ENCODE peak calls at places on chromosomes 6 and 20, in seven cellular contexts. One of them, this sample, is unnamed.

GRCh38 chr20:380763-381580 is 412 bp downstream of the TRIB3 start:
- DNase-seq in H1: peak; percentile 86
- DNase-seq in GM12878: no peak
- DNase-seq in HepG2: peak; percentile 86
- DNase-seq in GM12891: peak; percentile 61
- DNase-seq in SK-N-SH: peak; percentile 87
- DNase-seq in K562: peak; percentile 84
- DNase-seq in this sample: peak; percentile 71

GRCh38 chr20:20549267-20549612 is 163.2 kb downstream of the RALGAPA2 start:
- DNase-seq in H1: no peak
- DNase-seq in GM12878: no peak
- DNase-seq in HepG2: no peak
- DNase-seq in GM12891: no peak
- DNase-seq in SK-N-SH: no peak
- DNase-seq in K562: no peak
- DNase-seq in this sample: no peak

GRCh38 chr6:17700421-17701416 is 6.0 kb downstream of the NUP153 start:
- DNase-seq in H1: no peak
- DNase-seq in GM12878: no peak
- DNase-seq in HepG2: no peak
- DNase-seq in GM12891: no peak
- DNase-seq in SK-N-SH: no peak
- DNase-seq in K562: no peak
- DNase-seq in this sample: no peak

GRCh38 chr20:59177266-59178250 is 13.9 kb downstream of the ZNF831 start:
- DNase-seq in H1: no peak
- DNase-seq in GM12878: no peak
- DNase-seq in HepG2: no peak
- DNase-seq in GM12891: no peak
- DNase-seq in SK-N-SH: no peak
- DNase-seq in K562: no peak
- DNase-seq in this sample: no peak

GRCh38 chr20:7313047-7313446 is 545.6 kb downstream of the BMP2 start:
- DNase-seq in H1: no peak
- DNase-seq in GM12878: no peak
- DNase-seq in HepG2: no peak
- DNase-seq in GM12891: no peak
- DNase-seq in SK-N-SH: no peak
- DNase-seq in K562: no peak
- DNase-seq in this sample: no peak

GRCh38 chr6:51028271-51028670 is 209.6 kb downstream of the TFAP2B start:
- DNase-seq in H1: no peak
- DNase-seq in GM12878: no peak
- DNase-seq in HepG2: peak; percentile 46
- DNase-seq in GM12891: no peak
- DNase-seq in SK-N-SH: no peak
- DNase-seq in K562: no peak
- DNase-seq in this sample: no peak

GRCh38 chr6:21781075-21781474 is 187.5 kb downstream of the SOX4 start:
- DNase-seq in H1: no peak
- DNase-seq in GM12878: no peak
- DNase-seq in HepG2: no peak
- DNase-seq in GM12891: no peak
- DNase-seq in SK-N-SH: peak; percentile 44
- DNase-seq in K562: no peak
- DNase-seq in this sample: no peak

GRCh38 chr6:52285174-52286068 is 879 bp upstream of the MCM3 start:
- DNase-seq in H1: no peak
- DNase-seq in GM12878: no peak
- DNase-seq in HepG2: peak; percentile 30
- DNase-seq in GM12891: no peak
- DNase-seq in SK-N-SH: peak; percentile 31
- DNase-seq in K562: peak; percentile 40
- DNase-seq in this sample: no peak

GRCh38 chr6:154591220-154591619 is 80.7 kb upstream of the CNKSR3 start:
- DNase-seq in H1: no peak
- DNase-seq in GM12878: no peak
- DNase-seq in HepG2: no peak
- DNase-seq in GM12891: no peak
- DNase-seq in SK-N-SH: no peak
- DNase-seq in K562: no peak
- DNase-seq in this sample: no peak

GRCh38 chr6:139547082-139547776 is 172.8 kb upstream of the CITED2 start:
- DNase-seq in H1: no peak
- DNase-seq in GM12878: no peak
- DNase-seq in HepG2: no peak
- DNase-seq in GM12891: no peak
- DNase-seq in SK-N-SH: no peak
- DNase-seq in K562: no peak
- DNase-seq in this sample: no peak

GRCh38 chr6:139544699-139545052 is 170.2 kb upstream of the CITED2 start:
- DNase-seq in H1: no peak
- DNase-seq in GM12878: no peak
- DNase-seq in HepG2: no peak
- DNase-seq in GM12891: no peak
- DNase-seq in SK-N-SH: no peak
- DNase-seq in K562: no peak
- DNase-seq in this sample: no peak

GRCh38 chr6:139542351-139542750 is 167.9 kb upstream of the CITED2 start:
- DNase-seq in H1: no peak
- DNase-seq in GM12878: no peak
- DNase-seq in HepG2: no peak
- DNase-seq in GM12891: no peak
- DNase-seq in SK-N-SH: no peak
- DNase-seq in K562: no peak
- DNase-seq in this sample: no peak

GRCh38 chr6:139546117-139546495 is 171.7 kb upstream of the CITED2 start:
- DNase-seq in H1: no peak
- DNase-seq in GM12878: no peak
- DNase-seq in HepG2: no peak
- DNase-seq in GM12891: no peak
- DNase-seq in SK-N-SH: no peak
- DNase-seq in K562: no peak
- DNase-seq in this sample: no peak

DNA sequence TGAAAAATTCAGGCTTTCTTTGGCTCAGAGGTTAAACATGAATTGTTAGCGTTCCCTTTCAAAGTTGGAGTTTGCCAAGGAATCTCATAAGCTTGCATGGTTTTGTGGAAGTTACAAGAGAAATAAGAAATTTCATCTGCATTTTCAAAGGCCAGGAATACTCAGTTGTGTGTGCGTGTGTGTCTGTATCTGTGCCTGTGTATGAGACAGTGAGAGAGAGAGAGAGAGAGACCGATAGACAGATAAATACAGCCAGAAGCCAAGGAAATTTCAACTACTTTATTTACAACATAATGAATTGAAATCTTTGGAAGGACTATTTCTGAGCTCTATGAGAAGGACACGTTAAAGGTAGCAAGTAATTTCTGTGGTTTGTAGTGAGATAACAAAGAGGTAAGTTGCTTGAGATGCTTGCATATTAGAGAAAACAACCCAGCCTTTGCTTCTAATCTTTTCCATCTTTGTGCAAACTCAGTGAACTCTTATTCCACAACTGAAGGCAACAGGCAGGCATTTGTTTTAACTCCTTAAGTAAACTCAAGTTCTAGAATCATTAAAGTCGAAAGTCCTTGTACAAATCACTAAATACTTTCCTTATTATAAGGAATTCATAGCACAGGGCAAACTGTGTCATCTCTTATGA is 171.1 kb upstream of the CITED2 start:
- DNase-seq in H1: no peak
- DNase-seq in GM12878: no peak
- DNase-seq in HepG2: no peak
- DNase-seq in GM12891: no peak
- DNase-seq in SK-N-SH: no peak
- DNase-seq in K562: no peak
- DNase-seq in this sample: no peak
- TF ChIP-seq TAF1 in H1: no peak
- TF ChIP-seq TAF1 in GM12878: no peak
- TF ChIP-seq TAF1 in HepG2: no peak
- TF ChIP-seq TAF1 in GM12891: no peak
- TF ChIP-seq TAF1 in SK-N-SH: no peak
- TF ChIP-seq TAF1 in K562: no peak
- TF ChIP-seq TAF1 in this sample: no peak

GRCh38 chr6:105212587-105212986 is 32.8 kb upstream of the POPDC3 start:
- DNase-seq in H1: no peak
- DNase-seq in GM12878: peak; percentile 16
- DNase-seq in HepG2: no peak
- DNase-seq in GM12891: no peak
- DNase-seq in SK-N-SH: no peak
- DNase-seq in K562: no peak
- DNase-seq in this sample: no peak

GRCh38 chr6:105210932-105211531 is 31.2 kb upstream of the POPDC3 start:
- DNase-seq in H1: no peak
- DNase-seq in GM12878: no peak
- DNase-seq in HepG2: no peak
- DNase-seq in GM12891: no peak
- DNase-seq in SK-N-SH: no peak
- DNase-seq in K562: no peak
- DNase-seq in this sample: no peak

GRCh38 chr6:105213272-105213671 is 33.5 kb upstream of the POPDC3 start:
- DNase-seq in H1: no peak
- DNase-seq in GM12878: no peak
- DNase-seq in HepG2: no peak
- DNase-seq in GM12891: no peak
- DNase-seq in SK-N-SH: no peak
- DNase-seq in K562: no peak
- DNase-seq in this sample: no peak

GRCh38 chr6:105209950-105210706 is 30.3 kb upstream of the POPDC3 start:
- DNase-seq in H1: no peak
- DNase-seq in GM12878: no peak
- DNase-seq in HepG2: peak; percentile 60
- DNase-seq in GM12891: no peak
- DNase-seq in SK-N-SH: no peak
- DNase-seq in K562: no peak
- DNase-seq in this sample: no peak

GRCh38 chr6:105211831-105212230 is 32.0 kb upstream of the POPDC3 start:
- DNase-seq in H1: no peak
- DNase-seq in GM12878: no peak
- DNase-seq in HepG2: no peak
- DNase-seq in GM12891: no peak
- DNase-seq in SK-N-SH: no peak
- DNase-seq in K562: no peak
- DNase-seq in this sample: no peak
- TF ChIP-seq TAF1 in H1: no peak
- TF ChIP-seq TAF1 in GM12878: no peak
- TF ChIP-seq TAF1 in HepG2: no peak
- TF ChIP-seq TAF1 in GM12891: no peak
- TF ChIP-seq TAF1 in SK-N-SH: no peak
- TF ChIP-seq TAF1 in K562: no peak
- TF ChIP-seq TAF1 in this sample: no peak

DNA sequence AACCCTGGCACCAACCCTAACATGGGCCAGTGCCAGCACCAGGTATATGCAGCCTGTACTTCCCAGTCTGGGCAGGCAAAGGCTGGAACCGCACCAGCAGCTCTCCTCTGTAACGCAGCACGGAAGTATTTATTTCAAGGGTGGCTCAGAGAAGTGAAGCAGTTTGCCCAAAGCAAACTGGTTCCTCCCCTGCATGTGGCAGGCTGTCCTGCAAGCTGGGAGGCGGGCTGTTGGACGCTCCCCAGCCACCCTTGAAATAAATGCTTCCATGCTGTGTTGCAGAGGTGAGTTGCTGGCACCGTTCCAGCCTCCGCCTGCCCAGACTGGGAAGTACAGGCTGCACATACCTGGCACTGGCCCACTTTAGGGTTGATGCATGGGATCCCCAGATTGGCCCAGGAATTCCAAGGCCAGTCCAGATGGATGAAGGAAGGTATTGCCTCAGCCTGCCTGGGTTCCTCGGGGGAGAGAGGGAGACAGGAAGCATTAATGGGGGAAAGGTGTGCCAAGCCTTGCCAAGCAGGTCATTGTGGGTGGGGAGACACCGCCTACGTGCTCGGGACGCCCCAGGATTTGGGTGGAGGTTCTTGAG is 49.8 kb downstream of the PPARD start:
- DNase-seq in H1: no peak
- DNase-seq in GM12878: no peak
- DNase-seq in HepG2: peak; percentile 39
- DNase-seq in GM12891: no peak
- DNase-seq in SK-N-SH: no peak
- DNase-seq in K562: no peak
- DNase-seq in this sample: no peak
- TF ChIP-seq TAF1 in H1: no peak
- TF ChIP-seq TAF1 in GM12878: no peak
- TF ChIP-seq TAF1 in HepG2: no peak
- TF ChIP-seq TAF1 in GM12891: no peak
- TF ChIP-seq TAF1 in SK-N-SH: no peak
- TF ChIP-seq TAF1 in K562: no peak
- TF ChIP-seq TAF1 in this sample: no peak

GRCh38 chr6:47404436-47404835 is 73.2 kb upstream of the CD2AP start:
- DNase-seq in H1: no peak
- DNase-seq in GM12878: no peak
- DNase-seq in HepG2: no peak
- DNase-seq in GM12891: no peak
- DNase-seq in SK-N-SH: no peak
- DNase-seq in K562: no peak
- DNase-seq in this sample: no peak

GRCh38 chr6:47405273-47405672 is 72.3 kb upstream of the CD2AP start:
- DNase-seq in H1: no peak
- DNase-seq in GM12878: no peak
- DNase-seq in HepG2: no peak
- DNase-seq in GM12891: no peak
- DNase-seq in SK-N-SH: no peak
- DNase-seq in K562: no peak
- DNase-seq in this sample: no peak

GRCh38 chr6:47403801-47404200 is 73.8 kb upstream of the CD2AP start:
- DNase-seq in H1: no peak
- DNase-seq in GM12878: no peak
- DNase-seq in HepG2: no peak
- DNase-seq in GM12891: no peak
- DNase-seq in SK-N-SH: no peak
- DNase-seq in K562: no peak
- DNase-seq in this sample: no peak

DNA sequence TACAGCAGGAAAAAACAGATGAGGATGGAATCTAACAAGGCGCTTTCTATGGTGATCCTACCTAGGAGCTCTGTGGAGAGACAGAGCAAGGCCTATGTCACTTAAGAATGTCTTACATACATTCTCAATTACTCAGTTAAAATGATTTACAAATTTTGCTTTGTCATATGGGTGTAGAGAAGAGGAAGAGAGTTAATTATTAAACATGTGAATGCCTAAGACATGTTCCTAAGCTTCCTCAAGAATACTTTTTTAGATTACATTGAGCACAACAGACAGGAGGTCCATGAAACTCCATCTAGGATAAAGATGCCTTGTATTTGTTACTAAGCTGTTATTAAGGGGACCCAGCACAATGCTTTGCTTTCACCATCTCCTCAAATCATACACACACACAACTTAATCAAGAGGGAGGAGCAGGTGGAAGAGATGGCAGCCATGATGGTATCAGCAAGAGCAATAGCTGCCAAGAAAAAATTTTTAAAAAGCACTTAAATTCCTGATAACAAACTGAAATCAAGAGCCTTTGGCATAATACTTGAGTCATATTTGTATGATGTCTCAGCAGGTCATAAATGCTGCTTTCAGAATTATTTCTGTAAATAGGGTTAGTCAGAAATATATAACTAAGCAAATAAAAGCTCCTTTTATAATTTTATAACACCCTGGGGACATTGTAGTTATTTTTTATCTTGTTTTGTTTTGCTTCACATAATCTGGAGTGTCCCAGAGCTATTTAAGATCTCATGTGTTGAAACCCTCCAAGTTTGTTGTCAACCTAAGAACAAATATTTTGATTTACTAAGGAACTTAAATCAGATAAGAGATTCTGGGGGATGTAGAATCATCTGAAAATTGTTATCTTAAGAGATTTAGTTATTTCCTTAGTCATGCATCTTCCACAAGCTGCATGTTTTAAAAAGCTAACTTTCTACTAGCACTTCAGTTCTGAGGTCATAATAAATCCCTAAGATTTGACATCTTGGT is 70.0 kb upstream of the CD2AP start:
- DNase-seq in H1: no peak
- DNase-seq in GM12878: no peak
- DNase-seq in HepG2: no peak
- DNase-seq in GM12891: no peak
- DNase-seq in SK-N-SH: no peak
- DNase-seq in K562: no peak
- DNase-seq in this sample: no peak
- TF ChIP-seq TAF1 in H1: no peak
- TF ChIP-seq TAF1 in GM12878: no peak
- TF ChIP-seq TAF1 in HepG2: no peak
- TF ChIP-seq TAF1 in GM12891: no peak
- TF ChIP-seq TAF1 in SK-N-SH: no peak
- TF ChIP-seq TAF1 in K562: no peak
- TF ChIP-seq TAF1 in this sample: no peak

This sample was measured in GM12892.